ENCODE peak calls at places on chromosomes 12 and 14, in six cellular contexts. S is iPS-NIHi11; L is NCI-H1105 treated with DMSO at 0.1 percent for 48 hours; C is activated CD4-positive, alpha-beta T cell treated with anti-CD3 and anti-CD28 coated beads for 1 hour; I is neural crest cell; P is T-helper 2 cell treated with Interferon-gamma antibody and Interleukin-4, amounts not matched to agents 5 μg/mL and 100 μg/mL, for 36 hours. A is an unnamed sample.
A peak's percentile ranks its signal among the peaks of the same experiment; 100 is the strongest.

GRCh38 chr12:52557481-52557880 is 4.5 kb upstream of the KRT71 start:
- DNase-seq in P (no peak), L (no peak), S (no peak), C (no peak), I (no peak), A (no peak)

GRCh38 chr12:31120392-31121008 is 46.8 kb downstream of the DDX11 start:
- DNase-seq in P (no peak), S (peak; percentile 10), C (no peak), L (no peak), I (no peak), A (no peak)

GRCh38 chr12:69880566-69880965 is 55.5 kb downstream of the MYRFL start:
- DNase-seq in P (no peak), C (no peak), S (peak; percentile 50), I (no peak), L (no peak), A (no peak)

GRCh38 chr12:24948452-24948815 is 467 bp downstream of the BCAT1 start:
- DNase-seq in S (no peak), P (peak; percentile 57), C (no peak), L (no peak), I (peak; percentile 19), A (no peak)

GRCh38 chr12:115891551-115891950 is 385.9 kb downstream of the MED13L start:
- DNase-seq in C (no peak), L (no peak), S (no peak), P (no peak), I (no peak), A (no peak)

GRCh38 chr14:104262515-104263514 is 124.4 kb downstream of the KIF26A start:
- DNase-seq in I (no peak), S (peak; percentile 3), L (no peak), C (peak; percentile 2), P (no peak), A (peak; percentile 15)

GRCh38 chr14:75459099-75459741 is 31.4 kb downstream of the JDP2 start:
- DNase-seq in L (no peak), P (no peak), I (no peak), C (no peak), S (peak; percentile 50), A (peak; percentile 78)

GRCh38 chr12:76449572-76449971 is 101.4 kb upstream of the BBS10 start:
- DNase-seq in P (no peak), L (no peak), I (no peak), S (no peak), C (no peak), A (no peak)

GRCh38 chr12:58465418-58465817 is 454.9 kb downstream of the LRIG3 start:
- DNase-seq in S (no peak), L (no peak), I (no peak), C (no peak), P (no peak), A (no peak)

GRCh38 chr14:57889245-57889644 is 23.4 kb upstream of the SLC35F4 start:
- DNase-seq in S (no peak), C (no peak), P (no peak), I (no peak), L (peak; percentile 44), A (no peak)

GRCh38 chr14:54901380-54902142 is 1.1 kb downstream of the GCH1 start:
- DNase-seq in I (no peak), S (no peak), C (no peak), P (no peak), L (no peak), A (peak; percentile 44)

GRCh38 chr14:50830932-50831703 is at the start of gene NIN:
- DNase-seq in S (peak; percentile 86), P (peak; percentile 78), C (peak; percentile 57), L (peak; percentile 78), I (peak; percentile 66), A (peak; percentile 75)

GRCh38 chr12:81518638-81519037 is 240.5 kb downstream of the PPFIA2 start:
- DNase-seq in I (no peak), P (no peak), L (no peak), S (no peak), C (no peak), A (no peak)

GRCh38 chr12:51217133-51217967 is 512 bp downstream of the POU6F1 start:
- DNase-seq in P (peak; percentile 21), C (peak; percentile 34), L (no peak), S (peak; percentile 90), I (peak; percentile 37), A (peak; percentile 52)

GRCh38 chr14:101509730-101510371 is 51.4 kb upstream of the DIO3 start:
- DNase-seq in S (no peak), P (no peak), I (no peak), L (no peak), C (no peak), A (no peak)

GRCh38 chr12:45469902-45470301 is 254.0 kb downstream of the ANO6 start:
- DNase-seq in S (no peak), P (no peak), C (no peak), L (no peak), I (no peak), A (no peak)

GRCh38 chr12:15004401-15004800 is 31.6 kb downstream of the PDE6H start:
- DNase-seq in L (no peak), S (no peak), P (no peak), I (no peak), C (no peak), A (no peak)

GRCh38 chr14:55835985-55836384 is 256.0 kb downstream of the KTN1 start:
- DNase-seq in I (no peak), C (no peak), P (no peak), S (no peak), L (no peak), A (no peak)

GRCh38 chr12:67356400-67356799 is 87.2 kb downstream of the CAND1 start:
- DNase-seq in P (no peak), I (no peak), S (no peak), L (peak; percentile 80), C (no peak), A (no peak)

GRCh38 chr12:97967831-97968230 is 505.2 kb downstream of the RMST start:
- DNase-seq in P (no peak), I (no peak), S (no peak), L (peak; percentile 42), C (no peak), A (no peak)

GRCh38 chr12:112837629-112838191 is 46.2 kb downstream of the RPH3A start:
- DNase-seq in S (no peak), L (no peak), I (no peak), C (no peak), P (no peak), A (no peak)

GRCh38 chr12:90368081-90368480 is 586.9 kb downstream of the CCER1 start:
- DNase-seq in P (no peak), I (no peak), L (no peak), S (no peak), C (no peak), A (no peak)

GRCh38 chr12:94767971-94768370 is 117.6 kb upstream of the TMCC3 start:
- DNase-seq in S (no peak), I (no peak), C (no peak), L (no peak), P (no peak), A (no peak)

GRCh38 chr12:90543393-90543792 is 411.6 kb downstream of the CCER1 start:
- DNase-seq in S (no peak), P (no peak), L (no peak), I (no peak), C (no peak), A (no peak)

GRCh38 chr14:34409721-34410120 is 52.3 kb downstream of the SPTSSA start:
- DNase-seq in C (no peak), L (no peak), S (no peak), P (no peak), I (no peak), A (no peak)

GRCh38 chr12:43444940-43445564 is 107.0 kb downstream of the ADAMTS20 start:
- DNase-seq in L (peak; percentile 63), P (no peak), S (peak; percentile 33), I (peak; percentile 63), C (no peak), A (peak; percentile 35)

GRCh38 chr14:77325746-77326094 is 4.9 kb downstream of the GSTZ1 start:
- DNase-seq in L (no peak), P (no peak), S (no peak), I (no peak), C (no peak), A (no peak)

GRCh38 chr12:45458238-45458637 is 242.3 kb downstream of the ANO6 start:
- DNase-seq in L (no peak), P (no peak), S (no peak), I (no peak), C (no peak), A (no peak)

GRCh38 chr12:43776498-43776897 is 17.7 kb downstream of the IRAK4 start:
- DNase-seq in L (peak; percentile 20), S (peak; percentile 30), I (no peak), P (no peak), C (no peak), A (no peak)

GRCh38 chr12:22691319-22691718 is 66.3 kb downstream of the ETNK1 start:
- DNase-seq in L (no peak), S (no peak), P (no peak), C (no peak), I (no peak), A (no peak)

GRCh38 chr12:65532162-65532561 is 253.7 kb downstream of the MSRB3 start:
- DNase-seq in I (no peak), C (no peak), P (no peak), S (no peak), L (no peak), A (no peak)

GRCh38 chr12:40499856-40500255 is 192.4 kb upstream of the CNTN1 start:
- DNase-seq in S (no peak), I (no peak), C (no peak), L (no peak), P (no peak), A (no peak)

GRCh38 chr14:103549361-103550311 is 12.8 kb downstream of the BAG5 start:
- DNase-seq in S (no peak), L (no peak), I (no peak), P (no peak), C (no peak), A (no peak)

GRCh38 chr14:74634964-74635363 is 22.9 kb upstream of the LTBP2 start:
- DNase-seq in C (no peak), P (no peak), L (no peak), S (no peak), I (no peak), A (no peak)

GRCh38 chr14:34324363-34324795 is 137.7 kb downstream of the SPTSSA start:
- DNase-seq in I (peak; percentile 42), P (no peak), S (peak; percentile 75), C (no peak), L (peak; percentile 61), A (peak; percentile 61)

GRCh38 chr12:46124132-46124847 is 133.9 kb upstream of the SCAF11 start:
- DNase-seq in C (no peak), I (no peak), P (no peak), L (no peak), S (no peak), A (no peak)

A was measured in colonic mucosa.